ENCODE peak calls at places on chromosomes 7 and 10, in seven cellular contexts. Y is K562, Z is GM12878, F is HepG2, B is GM12892, J is SK-N-SH, C is H1. L is an unnamed sample.

GRCh38 chr10:76393875-76394706 is 962.7 kb downstream of the LRMDA start:
- DNase-seq in Y (no peak), Z (no peak), F (no peak), B (no peak), J (no peak), C (no peak), L (no peak)

GRCh38 chr7:30681262-30682130 is 760 bp downstream of the CRHR2 start:
- DNase-seq in Y (no peak), Z (no peak), F (no peak), B (no peak), J (peak), C (peak), L (no peak)

GRCh38 chr10:124074471-124075109 is 18.8 kb downstream of the CHST15 start:
- DNase-seq in Y (no peak), Z (no peak), F (no peak), B (no peak), J (no peak), C (no peak), L (no peak)

GRCh38 chr10:125102821-125103220 is 57.5 kb downstream of the CTBP2 start:
- DNase-seq in Y (no peak), Z (no peak), F (no peak), B (no peak), J (no peak), C (no peak), L (no peak)

GRCh38 chr10:102065561-102066420 is 642 bp downstream of the HPS6 start:
- DNase-seq in Y (no peak), Z (no peak), F (no peak), B (peak), J (peak), C (no peak), L (peak)

GRCh38 chr10:44835300-44835699 is 75.8 kb upstream of the TMEM72 start:
- DNase-seq in Y (no peak), Z (no peak), F (no peak), B (no peak), J (no peak), C (no peak), L (no peak)

GRCh38 chr7:28355553-28356319 is 56.6 kb upstream of the CREB5 start:
- DNase-seq in Y (no peak), Z (no peak), F (no peak), B (no peak), J (no peak), C (no peak), L (no peak)

GRCh38 chr7:28435152-28435551 is 22.8 kb downstream of the CREB5 start:
- DNase-seq in Y (no peak), Z (no peak), F (no peak), B (no peak), J (no peak), C (no peak), L (no peak)

GRCh38 chr10:14757394-14757793 is 17.3 kb downstream of the FAM107B start:
- DNase-seq in Y (no peak), Z (no peak), F (no peak), B (no peak), J (no peak), C (no peak), L (no peak)
- TF ChIP-seq POLR2AphosphoS5 in Y (no peak), Z (no peak), F (no peak), B (no peak), J (no peak), C (no peak), L (no peak)

DNA sequence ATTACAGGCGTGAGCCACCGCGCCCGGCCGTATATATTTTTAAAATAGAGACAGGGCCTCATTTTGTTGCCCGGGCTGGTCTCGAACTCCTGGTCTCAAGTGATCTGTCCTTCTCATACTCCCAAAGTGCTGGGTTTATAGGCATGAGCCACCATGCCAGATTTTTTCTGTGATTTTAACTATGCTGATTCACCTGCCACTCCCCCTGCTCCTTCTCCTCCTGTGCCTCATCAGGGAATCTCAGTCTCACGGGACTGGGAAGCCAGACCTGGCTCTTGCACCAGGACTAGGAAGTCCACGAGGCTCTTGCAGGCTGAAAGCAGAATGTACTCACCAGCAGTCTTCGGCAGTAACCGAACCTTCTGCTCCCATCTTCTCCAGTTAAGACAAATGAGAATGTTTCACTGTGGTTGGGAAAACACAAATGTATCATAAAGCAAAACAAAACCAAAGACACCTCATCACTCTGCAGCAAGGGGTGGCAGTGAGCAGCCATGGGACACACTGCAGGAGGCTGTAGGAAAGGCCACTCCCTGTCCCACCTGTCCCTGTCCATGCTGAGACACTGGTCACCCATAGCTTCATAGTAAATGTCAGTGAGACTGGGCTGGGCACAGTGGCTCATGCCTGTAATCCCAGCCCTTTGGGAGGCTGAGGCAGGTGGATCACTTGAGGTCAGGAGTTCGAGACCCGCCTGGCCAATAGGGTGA is 78.7 kb upstream of the MKRN1 start:
- DNase-seq in Y (no peak), Z (no peak), F (no peak), B (no peak), J (no peak), C (no peak), L (no peak)
- TF ChIP-seq TAF1 in Y (no peak), Z (no peak), F (no peak), B (no peak), J (no peak), C (no peak), L (no peak)

DNA sequence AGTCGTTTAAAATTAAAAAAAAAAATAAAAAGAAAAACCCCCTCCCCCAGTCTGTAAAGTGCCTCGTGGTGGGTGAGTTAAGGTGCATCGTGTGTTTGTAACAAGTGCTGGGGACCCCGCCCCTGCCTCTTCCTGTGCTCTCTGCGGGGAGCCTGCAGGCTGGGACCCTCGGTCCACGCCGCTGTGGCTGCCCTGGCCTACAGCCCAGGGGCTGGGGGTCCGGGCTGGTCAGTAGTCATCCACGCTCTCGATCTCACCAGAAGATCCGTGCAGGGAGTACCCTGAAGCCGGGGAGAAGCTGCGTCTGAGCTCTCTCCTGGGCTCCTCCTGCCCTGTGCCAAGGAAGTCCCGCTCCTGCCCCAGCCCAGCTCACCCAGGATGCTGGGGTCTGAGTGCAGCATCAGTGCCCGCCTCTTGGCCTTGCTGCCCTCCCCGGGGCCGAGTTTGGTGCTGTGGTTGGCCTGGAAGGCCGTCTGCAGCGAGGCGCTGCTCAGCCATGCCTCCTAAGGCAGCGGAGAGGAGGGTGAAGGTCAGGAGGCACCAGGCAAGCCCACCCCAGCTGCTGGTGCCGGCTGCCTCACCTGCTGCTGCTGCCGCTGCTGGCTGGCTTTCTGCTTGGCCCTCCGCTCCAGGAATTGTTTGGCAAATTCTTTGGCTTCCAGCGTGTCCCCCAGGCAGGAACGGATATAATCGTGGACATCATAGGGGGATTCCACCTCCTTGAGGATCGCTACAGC is 8.1 kb downstream of the GNB2 start:
- DNase-seq in Y (no peak), Z (no peak), F (no peak), B (peak), J (peak), C (no peak), L (peak)
- TF ChIP-seq POLR2AphosphoS5 in Y (no peak), Z (no peak), F (no peak), B (no peak), J (no peak), C (no peak), L (no peak)

GRCh38 chr7:50633414-50633710 is 68.2 kb upstream of the DDC start:
- DNase-seq in Y (no peak), Z (no peak), F (no peak), B (no peak), J (no peak), C (no peak), L (no peak)

GRCh38 chr7:50631100-50631499 is 65.9 kb upstream of the DDC start:
- DNase-seq in Y (no peak), Z (no peak), F (no peak), B (no peak), J (no peak), C (no peak), L (no peak)

GRCh38 chr7:50634378-50634777 is 69.2 kb upstream of the DDC start:
- DNase-seq in Y (no peak), Z (no peak), F (no peak), B (no peak), J (no peak), C (no peak), L (no peak)

GRCh38 chr7:50631639-50632038 is 66.4 kb upstream of the DDC start:
- DNase-seq in Y (no peak), Z (no peak), F (no peak), B (no peak), J (no peak), C (no peak), L (no peak)

GRCh38 chr7:50632561-50633413 is 67.6 kb upstream of the DDC start:
- DNase-seq in Y (peak), Z (no peak), F (peak), B (no peak), J (peak), C (peak), L (peak)
- TF ChIP-seq TAF1 in Y (no peak), Z (no peak), F (no peak), B (no peak), J (no peak), C (no peak), L (no peak)

DNA sequence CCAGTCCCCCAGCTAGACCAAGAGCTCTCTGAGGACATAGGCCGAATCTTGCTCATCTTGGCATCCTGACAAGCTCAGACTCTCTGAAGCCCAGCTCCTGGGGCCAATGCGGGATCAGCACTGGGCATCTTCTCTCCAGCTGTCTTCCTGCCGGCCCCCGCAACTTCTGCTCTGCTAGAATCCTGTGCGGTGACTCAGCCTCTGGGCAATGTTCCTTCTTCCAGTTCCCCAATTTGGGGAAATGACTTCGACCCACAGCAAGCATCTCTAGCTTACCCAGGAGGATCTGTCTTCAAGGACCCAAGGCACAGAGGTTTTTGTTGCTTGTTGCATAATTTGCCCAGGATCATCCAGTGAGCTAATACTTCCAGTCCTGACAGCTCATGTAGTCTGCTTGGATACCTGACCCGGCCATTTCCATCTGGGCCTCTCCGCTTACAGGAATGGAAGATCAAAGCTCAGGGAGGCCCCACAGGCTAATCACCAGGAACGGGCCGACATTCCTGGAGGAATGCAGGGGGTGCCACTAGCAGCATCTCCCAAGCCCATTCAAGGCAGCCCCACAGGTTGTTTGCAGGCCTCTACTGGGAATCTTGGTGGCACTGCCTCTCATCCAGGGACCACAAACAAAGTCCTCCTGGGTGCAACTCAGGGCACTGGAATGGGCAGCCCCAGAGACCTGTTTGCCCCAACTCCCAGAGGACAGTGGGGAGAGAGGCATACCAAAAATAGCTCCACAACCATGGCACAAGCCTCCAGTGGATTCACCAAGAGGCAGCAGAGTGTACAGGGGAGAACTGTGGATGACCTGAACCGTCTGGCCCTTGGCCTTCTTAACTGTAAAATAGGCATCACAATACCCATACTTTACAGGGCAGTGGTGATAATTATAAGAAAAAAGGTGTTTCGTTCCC is 151.9 kb downstream of the NEURL1 start:
- DNase-seq in Y (no peak), Z (no peak), F (peak), B (no peak), J (no peak), C (no peak), L (no peak)
- TF ChIP-seq POLR2AphosphoS5 in Y (no peak), Z (no peak), F (no peak), B (no peak), J (no peak), C (no peak), L (no peak)

GRCh38 chr10:73506491-73506890 is 10.7 kb upstream of the PPP3CB start:
- DNase-seq in Y (no peak), Z (no peak), F (no peak), B (no peak), J (no peak), C (no peak), L (no peak)
- TF ChIP-seq TAF1 in Y (no peak), Z (no peak), F (no peak), B (no peak), J (no peak), C (no peak), L (no peak)